ENCODE peak calls at places on chromosome 18, in seven cellular contexts. G is stomach, B is esophagus squamous epithelium, U is sigmoid colon, S is suprapubic skin, L is esophagus muscularis mucosa, C is prostate gland. P is an unnamed sample.

GRCh38 chr18:34837769-34838194 is 127.7 kb downstream of the DTNA start:
- DNase-seq in G (no peak), B (no peak), U (peak), S (no peak), L (no peak), C (no peak), P (peak)

GRCh38 chr18:29172151-29173015 is 995.5 kb upstream of the CDH2 start:
- DNase-seq in G (no peak), B (no peak), U (no peak), S (no peak), L (no peak), C (no peak), P (no peak)

GRCh38 chr18:54607213-54607934 is 16.3 kb downstream of the DYNAP start:
- DNase-seq in G (peak), B (no peak), U (no peak), S (no peak), L (no peak), C (peak), P (peak)

GRCh38 chr18:23059541-23060465 is 75.5 kb upstream of the CABLES1 start:
- DNase-seq in G (no peak), B (no peak), U (no peak), S (no peak), L (no peak), C (no peak), P (no peak)

GRCh38 chr18:51290864-51291263 is 93.4 kb upstream of the MEX3C start:
- DNase-seq in G (no peak), B (no peak), U (no peak), S (no peak), L (no peak), C (no peak), P (no peak)

GRCh38 chr18:77207540-77207939 is 42.1 kb upstream of the GALR1 start:
- DNase-seq in G (peak), B (no peak), U (peak), S (peak), L (no peak), C (no peak), P (peak)

GRCh38 chr18:74217476-74218143 is 69.3 kb downstream of the TIMM21 start:
- DNase-seq in G (peak), B (no peak), U (no peak), S (no peak), L (no peak), C (no peak), P (no peak)

GRCh38 chr18:5456577-5457466 is 87.0 kb downstream of the EPB41L3 start:
- DNase-seq in G (no peak), B (no peak), U (peak), S (no peak), L (no peak), C (no peak), P (no peak)

GRCh38 chr18:72692595-72692994 is 148.5 kb upstream of the CBLN2 start:
- DNase-seq in G (no peak), B (no peak), U (no peak), S (no peak), L (no peak), C (no peak), P (no peak)

GRCh38 chr18:7317804-7318231 is 86.9 kb downstream of the LRRC30 start:
- DNase-seq in G (no peak), B (no peak), U (no peak), S (no peak), L (peak), C (no peak), P (no peak)

GRCh38 chr18:46264255-46264654 is 160.1 kb downstream of the HAUS1 start:
- DNase-seq in G (no peak), B (no peak), U (no peak), S (no peak), L (no peak), C (no peak), P (no peak)

GRCh38 chr18:35383136-35383535 is 6.0 kb upstream of the ZNF396 start:
- DNase-seq in G (no peak), B (no peak), U (no peak), S (no peak), L (peak), C (no peak), P (no peak)

GRCh38 chr18:73150199-73150598 is 282.4 kb upstream of the NETO1 start:
- DNase-seq in G (no peak), B (no peak), U (no peak), S (no peak), L (no peak), C (no peak), P (no peak)

GRCh38 chr18:47603158-47603557 is 327.3 kb downstream of the SMAD2 start:
- DNase-seq in G (no peak), B (no peak), U (no peak), S (no peak), L (no peak), C (no peak), P (no peak)

GRCh38 chr18:78145096-78145495 is 834.5 kb upstream of the SALL3 start:
- DNase-seq in G (no peak), B (no peak), U (no peak), S (no peak), L (no peak), C (no peak), P (no peak)

GRCh38 chr18:31506024-31506742 is 8.2 kb downstream of the DSG2 start:
- DNase-seq in G (no peak), B (no peak), U (no peak), S (no peak), L (no peak), C (no peak), P (no peak)

GRCh38 chr18:23524213-23524707 is 20.9 kb downstream of the RMC1 start:
- DNase-seq in G (no peak), B (no peak), U (no peak), S (no peak), L (no peak), C (no peak), P (no peak)

GRCh38 chr18:74544898-74545297 is 10.6 kb downstream of the CNDP1 start:
- DNase-seq in G (peak), B (no peak), U (no peak), S (peak), L (no peak), C (no peak), P (no peak)

GRCh38 chr18:50656841-50657470 is 97.1 kb downstream of the MAPK4 start:
- DNase-seq in G (no peak), B (no peak), U (no peak), S (no peak), L (no peak), C (no peak), P (no peak)

GRCh38 chr18:31297248-31297647 is 20.7 kb upstream of the DSG1 start:
- DNase-seq in G (no peak), B (no peak), U (no peak), S (no peak), L (no peak), C (no peak), P (no peak)

GRCh38 chr18:48597671-48598070 is 58.8 kb downstream of the CTIF start:
- DNase-seq in G (no peak), B (no peak), U (no peak), S (no peak), L (no peak), C (no peak), P (peak)

GRCh38 chr18:56204052-56204451 is 434.3 kb downstream of the TXNL1 start:
- DNase-seq in G (no peak), B (no peak), U (no peak), S (no peak), L (no peak), C (no peak), P (no peak)

GRCh38 chr18:48157956-48158355 is 227.5 kb upstream of the SMAD2 start:
- DNase-seq in G (peak), B (no peak), U (no peak), S (no peak), L (no peak), C (peak), P (no peak)

GRCh38 chr18:76823574-76823973 is 1.2 kb downstream of the ZNF236 start:
- DNase-seq in G (no peak), B (no peak), U (peak), S (no peak), L (no peak), C (no peak), P (peak)

GRCh38 chr18:69845588-69846506 is 101.8 kb downstream of the CD226 start:
- DNase-seq in G (no peak), B (no peak), U (no peak), S (no peak), L (no peak), C (no peak), P (peak)

GRCh38 chr18:24421831-24422230 is 4.6 kb upstream of the IMPACT start:
- DNase-seq in G (no peak), B (no peak), U (no peak), S (no peak), L (no peak), C (no peak), P (no peak)

GRCh38 chr18:10744653-10745052 is 218.8 kb downstream of the NAPG start:
- DNase-seq in G (no peak), B (no peak), U (no peak), S (no peak), L (peak), C (no peak), P (no peak)

GRCh38 chr18:35334821-35335220 is 9.4 kb downstream of the ZNF24 start:
- DNase-seq in G (no peak), B (no peak), U (no peak), S (no peak), L (no peak), C (no peak), P (no peak)

GRCh38 chr18:44198296-44199284 is 482.1 kb upstream of the SETBP1 start:
- DNase-seq in G (no peak), B (no peak), U (no peak), S (no peak), L (no peak), C (no peak), P (peak)

GRCh38 chr18:73235491-73235890 is 367.7 kb upstream of the NETO1 start:
- DNase-seq in G (no peak), B (no peak), U (no peak), S (no peak), L (no peak), C (no peak), P (peak)

GRCh38 chr18:22494771-22495170 is 77.1 kb upstream of the CTAGE1 start:
- DNase-seq in G (no peak), B (no peak), U (no peak), S (no peak), L (no peak), C (no peak), P (no peak)

GRCh38 chr18:48348739-48349138 is 60.4 kb downstream of the ZBTB7C start:
- DNase-seq in G (no peak), B (no peak), U (no peak), S (peak), L (no peak), C (no peak), P (peak)

GRCh38 chr18:74951165-74951760 is 257.7 kb downstream of the PTGR3 start:
- DNase-seq in G (peak), B (no peak), U (no peak), S (no peak), L (no peak), C (peak), P (peak)

GRCh38 chr18:59783138-59783537 is 85.9 kb upstream of the CCBE1 start:
- DNase-seq in G (no peak), B (no peak), U (no peak), S (no peak), L (no peak), C (no peak), P (peak)

GRCh38 chr18:36624451-36625167 is 204.2 kb downstream of the TPGS2 start:
- DNase-seq in G (no peak), B (no peak), U (no peak), S (no peak), L (no peak), C (no peak), P (no peak)
- TF ChIP-seq CTCF in G (no peak), B (no peak), U (no peak), S (no peak), L (no peak), C (no peak), P (no peak)

DNA sequence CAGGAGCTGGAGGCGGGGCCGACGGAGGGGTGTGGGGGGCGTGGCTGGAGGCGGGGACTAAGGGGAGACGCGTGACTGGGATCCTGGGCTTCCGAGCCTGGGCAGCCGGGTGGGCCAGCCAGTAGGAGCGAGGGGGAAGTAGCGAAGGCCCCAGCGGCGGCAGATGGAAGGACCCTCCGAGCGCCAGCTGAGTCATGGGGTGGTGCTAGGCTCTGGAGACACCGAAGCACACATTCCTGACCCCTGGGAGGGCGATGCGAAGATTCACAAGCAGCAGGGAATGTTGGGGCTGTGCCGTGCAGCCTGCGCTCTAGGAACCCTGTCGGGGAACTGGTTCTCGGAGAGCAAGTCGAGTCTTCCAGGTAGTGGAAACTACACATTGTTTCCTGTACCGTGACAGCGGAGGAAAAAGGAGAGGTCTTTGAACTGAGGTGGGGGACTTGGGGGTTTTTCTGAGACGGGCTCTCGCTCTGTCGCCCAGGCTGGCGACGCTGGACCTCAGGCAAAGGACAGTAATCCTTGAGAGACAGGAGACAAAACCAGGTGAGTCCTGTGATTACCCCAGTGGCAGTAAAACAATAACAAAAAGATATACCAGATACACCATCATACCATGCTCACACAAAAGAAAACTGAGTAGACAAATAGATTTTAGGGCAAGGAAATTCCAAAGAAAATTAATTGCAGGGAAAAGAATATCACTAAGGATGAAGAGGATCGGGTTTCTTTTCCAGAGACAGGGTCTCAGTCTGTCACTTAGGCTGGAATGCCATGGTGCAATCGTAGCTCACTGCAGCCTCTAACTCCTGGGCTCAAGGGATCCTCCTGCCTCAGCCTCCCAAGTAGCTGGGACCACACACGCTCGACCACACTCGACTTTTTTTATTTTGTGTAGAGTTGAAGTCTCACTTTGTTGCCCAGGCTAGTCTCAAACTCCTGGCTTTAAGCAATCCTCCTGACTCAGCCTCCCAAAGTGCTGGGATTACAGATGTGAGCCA is 828 bp upstream of the AFG3L2 start:
- DNase-seq in G (no peak), B (no peak), U (no peak), S (no peak), L (no peak), C (no peak), P (no peak)
- TF ChIP-seq POLR2A in G (no peak), B (peak), U (peak), S (no peak), L (no peak), C (peak), P (no peak)

DNA sequence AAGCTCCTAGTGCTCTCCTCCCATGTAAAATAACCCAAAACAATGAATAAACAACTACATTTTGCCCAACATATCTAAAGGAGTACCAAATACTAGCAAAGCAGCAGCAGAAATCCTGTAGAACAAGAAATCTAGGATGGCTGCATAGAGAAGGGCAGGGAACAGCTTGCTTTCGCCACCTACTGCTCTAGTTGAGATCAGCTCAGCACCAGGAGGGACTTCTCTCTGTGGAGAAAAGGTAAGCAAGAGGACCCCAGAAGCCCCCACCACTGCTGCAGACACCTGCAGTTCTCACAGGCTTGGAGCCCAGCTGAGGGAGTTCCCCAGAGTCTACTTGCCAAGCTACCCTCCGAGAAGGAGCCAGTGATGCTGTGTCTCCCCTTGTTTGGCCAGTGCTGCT is 243.0 kb upstream of the CHST9 start:
- DNase-seq in G (no peak), B (no peak), U (no peak), S (no peak), L (no peak), C (no peak), P (no peak)
- TF ChIP-seq CTCF in G (no peak), B (no peak), U (no peak), S (no peak), L (no peak), C (no peak), P (no peak)

GRCh38 chr18:9474983-9475642 is at the start of gene RALBP1:
- DNase-seq in G (peak), B (peak), U (peak), S (peak), L (peak), C (peak), P (peak)
- TF ChIP-seq POLR2A in G (no peak), B (peak), U (peak), S (no peak), L (peak), C (peak), P (peak)

DNA sequence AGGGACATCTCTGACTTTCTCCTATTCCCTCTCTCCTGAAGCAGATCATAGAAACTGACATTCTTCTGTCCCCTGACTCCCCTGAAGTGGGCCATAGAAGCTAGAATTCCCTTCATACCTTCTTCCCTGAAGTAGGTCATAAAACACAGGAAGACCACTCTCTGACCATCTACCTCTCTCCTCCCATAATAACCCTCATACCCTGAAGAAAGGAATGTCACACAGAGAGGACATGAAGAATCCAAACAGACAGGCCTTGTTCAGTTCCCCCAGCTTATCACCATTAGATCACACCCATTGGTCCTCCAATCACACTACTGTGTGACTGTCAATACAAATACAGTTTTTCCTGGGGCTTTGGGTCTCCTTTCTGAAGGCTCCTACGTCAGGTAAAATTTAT is 347.1 kb downstream of the DLGAP1 start:
- DNase-seq in G (no peak), B (no peak), U (no peak), S (no peak), L (no peak), C (no peak), P (no peak)
- TF ChIP-seq CTCF in G (no peak), B (no peak), U (no peak), S (no peak), L (no peak), C (no peak), P (no peak)

DNA sequence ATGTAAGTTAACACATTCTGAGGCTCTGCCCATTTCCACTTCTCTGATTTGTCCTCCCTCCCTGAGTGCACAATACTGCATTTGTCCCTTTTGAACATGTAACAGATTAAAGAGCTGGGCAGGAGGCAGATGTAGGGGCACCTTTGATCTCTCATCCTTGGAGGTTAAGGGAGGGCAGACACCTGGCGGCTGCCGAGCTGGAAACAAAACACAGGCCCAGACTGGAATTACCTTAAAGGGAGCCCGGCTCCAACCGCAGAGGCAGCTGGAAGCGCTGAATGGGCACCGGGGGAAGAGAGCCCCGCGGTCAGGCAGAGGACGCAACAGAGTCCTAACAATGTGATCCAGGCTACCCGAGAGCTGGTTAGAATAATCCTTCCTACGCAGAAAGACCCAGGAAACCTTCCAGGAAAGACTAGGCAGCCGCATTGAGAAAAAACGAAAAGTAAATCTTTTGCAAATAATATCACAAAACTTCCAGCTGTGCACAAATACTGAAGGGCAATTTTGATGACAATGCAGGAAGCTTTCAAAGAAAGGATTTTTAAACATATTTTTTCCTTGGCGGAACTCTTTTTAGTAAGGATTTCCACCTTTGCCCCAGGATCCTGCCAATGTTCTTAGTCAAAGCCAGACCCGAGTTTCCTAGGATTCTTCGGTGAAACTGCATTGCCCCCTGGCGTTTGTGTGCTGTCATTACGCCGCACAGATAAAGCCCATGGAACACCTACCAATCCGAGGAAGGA is 216.0 kb downstream of the TGIF1 start:
- DNase-seq in G (peak), B (peak), U (peak), S (peak), L (peak), C (peak), P (peak)
- TF ChIP-seq POLR2A in G (no peak), B (no peak), U (no peak), S (no peak), L (no peak), C (no peak), P (no peak)

GRCh38 chr18:62928316-62928715 is 213.0 kb downstream of the PHLPP1 start:
- DNase-seq in G (no peak), B (no peak), U (no peak), S (no peak), L (no peak), C (no peak), P (no peak)
- TF ChIP-seq CTCF in G (no peak), B (no peak), U (no peak), S (no peak), L (no peak), C (no peak), P (no peak)

P was measured in thyroid gland.